ENCODE peak calls at places on chromosomes 4 and X, in four cellular contexts. W is T-helper 9 cell; N is IMR-90; A is stimulated activated naive B cell treated with anti-CD40 and anti-IgM and Interleukin-4, amounts not matched to agents 10 μg/mL and 1 μg/mL and 100 μg/mL, for 72 hours. U is an unnamed sample.

GRCh38 chr4:48704091-48704802 is 75.8 kb downstream of the FRYL start:
- DNase-seq in N (no peak), W (no peak), A (no peak), U (no peak)

GRCh38 chr4:139005774-139006173 is 9.8 kb upstream of the NOCT start:
- DNase-seq in W (no peak), N (no peak), A (no peak), U (no peak)

GRCh38 chrX:13938766-13939530 is 90.7 kb downstream of the GEMIN8 start:
- DNase-seq in W (no peak), N (no peak), A (no peak), U (no peak)

GRCh38 chrX:39477438-39478120 is 620.2 kb downstream of the BCOR start:
- DNase-seq in W (no peak), N (no peak), A (no peak), U (no peak)

GRCh38 chr4:105858466-105859040 is 36.7 kb upstream of the NPNT start:
- DNase-seq in W (no peak), N (no peak), A (no peak), U (no peak)

GRCh38 chr4:139582044-139582443 is 26.0 kb upstream of the SETD7 start:
- DNase-seq in W (no peak), N (peak), A (no peak), U (no peak)

GRCh38 chr4:89797117-89797516 is 39.8 kb downstream of the SNCA start:
- DNase-seq in N (peak), W (no peak), A (no peak), U (no peak)

GRCh38 chrX:40996886-40997530 is 88.2 kb upstream of the USP9X start:
- DNase-seq in N (peak), W (no peak), A (no peak), U (no peak)

GRCh38 chr4:105472871-105473339 is 957 bp downstream of the PPA2 start:
- DNase-seq in N (no peak), A (no peak), W (no peak), U (no peak)

GRCh38 chr4:148503681-148504080 is 61.5 kb upstream of the NR3C2 start:
- DNase-seq in N (no peak), A (no peak), W (no peak), U (no peak)

GRCh38 chr4:183118585-183118984 is 19.5 kb downstream of the WWC2 start:
- DNase-seq in A (no peak), N (peak), W (no peak), U (no peak)

GRCh38 chr4:82201303-82201702 is 172.5 kb downstream of the HNRNPD start:
- DNase-seq in N (no peak), W (no peak), A (no peak), U (no peak)

GRCh38 chr4:53456178-53456577 is 78.7 kb downstream of the FIP1L1 start:
- DNase-seq in N (no peak), A (no peak), W (no peak), U (no peak)

U was measured in T-helper 1 cell.